ENCODE peak calls at places on chromosomes 13 and 19, in eight cellular contexts. M is NCI-H1694, R is NCI-H2081, W is NCI-H2107, K is ELR, X is NCI-H1092, I is B cell, Q is brain microvascular endothelial cell. F is an unnamed sample.

GRCh38 chr19:995051-995827 is 5.0 kb upstream of the GRIN3B start:
- DNase-seq in M (no peak), R (no peak), W (no peak), K (no peak), X (peak; percentile 74), I (no peak), Q (no peak), F (no peak)

GRCh38 chr19:7575426-7576040 is 20.1 kb upstream of the CAMSAP3 start:
- DNase-seq in M (no peak), R (no peak), W (no peak), K (peak; percentile 62), X (no peak), I (no peak), Q (peak; percentile 17), F (no peak)

GRCh38 chr19:7152568-7152967 is 83.1 kb downstream of the ZNF557 start:
- DNase-seq in M (no peak), R (no peak), W (no peak), K (peak; percentile 33), X (no peak), I (no peak), Q (no peak), F (no peak)

GRCh38 chr19:14152713-14153112 is 16.3 kb upstream of the ASF1B start:
- DNase-seq in M (no peak), R (no peak), W (no peak), K (no peak), X (no peak), I (no peak), Q (no peak), F (no peak)

GRCh38 chr19:49338691-49339363 is 3.6 kb downstream of the CD37 start:
- DNase-seq in M (no peak), R (no peak), W (no peak), K (peak; percentile 30), X (no peak), I (peak; percentile 56), Q (peak; percentile 47), F (peak; percentile 36)

GRCh38 chr13:38309397-38309796 is 40.3 kb upstream of the UFM1 start:
- DNase-seq in M (no peak), R (no peak), W (no peak), K (peak; percentile 6), X (no peak), I (no peak), Q (no peak), F (no peak)

GRCh38 chr13:40644838-40645620 is 21.4 kb downstream of the FOXO1 start:
- DNase-seq in M (no peak), R (no peak), W (no peak), K (no peak), X (no peak), I (no peak), Q (peak; percentile 29), F (no peak)

GRCh38 chr19:32869369-32870153 is at the start of gene SLC7A9:
- DNase-seq in M (no peak), R (no peak), W (no peak), K (no peak), X (no peak), I (no peak), Q (no peak), F (peak; percentile 32)

GRCh38 chr19:41708481-41708880 is at the start of gene CEACAM5:
- DNase-seq in M (no peak), R (no peak), W (no peak), K (no peak), X (no peak), I (no peak), Q (no peak), F (peak; percentile 12)

GRCh38 chr13:51803018-51803417 is 945 bp downstream of the DHRS12 start:
- DNase-seq in M (no peak), R (peak; percentile 13), W (no peak), K (no peak), X (no peak), I (no peak), Q (no peak), F (peak; percentile 50)

GRCh38 chr13:60165391-60166099 is 1.8 kb upstream of the DIAPH3 start:
- DNase-seq in M (no peak), R (no peak), W (no peak), K (no peak), X (no peak), I (no peak), Q (no peak), F (no peak)

GRCh38 chr19:425056-425455 is 16.1 kb upstream of the C2CD4C start:
- DNase-seq in M (no peak), R (no peak), W (no peak), K (no peak), X (no peak), I (no peak), Q (no peak), F (no peak)

GRCh38 chr19:44735011-44735410 is 13.5 kb upstream of the BCL3 start:
- DNase-seq in M (no peak), R (no peak), W (no peak), K (peak; percentile 70), X (no peak), I (no peak), Q (no peak), F (no peak)

GRCh38 chr13:75841905-75842304 is 205.8 kb downstream of the LMO7 start:
- DNase-seq in M (no peak), R (no peak), W (no peak), K (no peak), X (no peak), I (no peak), Q (no peak), F (no peak)

GRCh38 chr19:32566246-32566830 is 14.7 kb upstream of the PDCD5 start:
- DNase-seq in M (peak; percentile 39), R (no peak), W (no peak), K (peak; percentile 72), X (no peak), I (no peak), Q (peak; percentile 60), F (no peak)

GRCh38 chr13:90415902-90416301 is 931.6 kb upstream of the MIR17HG start:
- DNase-seq in M (no peak), R (no peak), W (no peak), K (peak; percentile 18), X (no peak), I (no peak), Q (no peak), F (no peak)

GRCh38 chr19:1882786-1883692 is 2.3 kb downstream of the ABHD17A start:
- DNase-seq in M (no peak), R (no peak), W (no peak), K (no peak), X (no peak), I (peak; percentile 29), Q (no peak), F (no peak)

GRCh38 chr19:6091771-6092291 is 18.5 kb downstream of the RFX2 start:
- DNase-seq in M (no peak), R (no peak), W (no peak), K (peak; percentile 25), X (no peak), I (no peak), Q (no peak), F (no peak)